ENCODE peak calls at places on chromosome 11, in four cellular contexts. V, W, M and N are unnamed samples.

GRCh38 chr11:67423891-67424613 is 4.2 kb upstream of the RPS6KB2 start:
- DNase-seq in V (no peak), W (no peak), M (no peak), N (no peak)

GRCh38 chr11:134145715-134146114 is 76.8 kb downstream of the JAM3 start:
- DNase-seq in V (no peak), W (no peak), M (no peak), N (no peak)

GRCh38 chr11:118415051-118415738 is 13.8 kb downstream of the ATP5MG start:
- DNase-seq in V (no peak), W (no peak), M (no peak), N (no peak)

GRCh38 chr11:62976109-62976508 is 8.7 kb downstream of the SLC22A6 start:
- DNase-seq in V (no peak), W (no peak), M (no peak), N (no peak)

GRCh38 chr11:19472679-19473078 is 231.9 kb upstream of the E2F8 start:
- DNase-seq in V (no peak), W (no peak), M (no peak), N (no peak)

GRCh38 chr11:111736191-111736590 is 30.0 kb downstream of the PPP2R1B start:
- DNase-seq in V (no peak), W (no peak), M (no peak), N (no peak)

GRCh38 chr11:63764201-63764711 is 4.3 kb downstream of the ZFTA start:
- DNase-seq in V (no peak), W (no peak), M (no peak), N (no peak)

GRCh38 chr11:68661014-68661413 is 23.3 kb upstream of the GAL start:
- DNase-seq in V (no peak), W (no peak), M (no peak), N (no peak)